ENCODE peak calls at places on chromosome 4, in seven cellular contexts. One of them, this sample, is unnamed.

GRCh38 chr4:69910016-69910782 is 20.7 kb upstream of the CSN1S1 start:
- DNase-seq in endothelial cell: no peak
- DNase-seq in kidney tubule cell: no peak
- DNase-seq in germinal center: no peak
- DNase-seq in stimulated activated CD4-positive, alpha-beta T cell treated with anti-CD3 and anti-CD28 coated beads, Interleukin-2, amount 100 ng/mL, for 24 hours: no peak
- DNase-seq in dorsolateral prefrontal cortex: no peak
- DNase-seq in stimulated activated CD8-positive, alpha-beta memory T cell treated with anti-CD3 and anti-CD28 coated beads, Interleukin-15, amount 100 ng/mL, for 24 hours: no peak
- DNase-seq in this sample: no peak

GRCh38 chr4:147174561-147174960 is 228.9 kb upstream of the TTC29 start:
- DNase-seq in stimulated activated CD8-positive, alpha-beta memory T cell treated with anti-CD3 and anti-CD28 coated beads, Interleukin-15, amount 100 ng/mL, for 24 hours: no peak
- DNase-seq in kidney tubule cell: no peak
- DNase-seq in dorsolateral prefrontal cortex: no peak
- DNase-seq in endothelial cell: no peak
- DNase-seq in stimulated activated CD4-positive, alpha-beta T cell treated with anti-CD3 and anti-CD28 coated beads, Interleukin-2, amount 100 ng/mL, for 24 hours: no peak
- DNase-seq in germinal center: no peak
- DNase-seq in this sample: no peak

GRCh38 chr4:127975121-127975770 is 10.0 kb downstream of the ABHD18 start:
- DNase-seq in kidney tubule cell: peak
- DNase-seq in dorsolateral prefrontal cortex: no peak
- DNase-seq in stimulated activated CD8-positive, alpha-beta memory T cell treated with anti-CD3 and anti-CD28 coated beads, Interleukin-15, amount 100 ng/mL, for 24 hours: no peak
- DNase-seq in germinal center: no peak
- DNase-seq in endothelial cell: no peak
- DNase-seq in stimulated activated CD4-positive, alpha-beta T cell treated with anti-CD3 and anti-CD28 coated beads, Interleukin-2, amount 100 ng/mL, for 24 hours: no peak
- DNase-seq in this sample: no peak

GRCh38 chr4:7647932-7648812 is 213.4 kb upstream of the PSAPL1 start:
- DNase-seq in endothelial cell: no peak
- DNase-seq in dorsolateral prefrontal cortex: no peak
- DNase-seq in kidney tubule cell: peak
- DNase-seq in stimulated activated CD4-positive, alpha-beta T cell treated with anti-CD3 and anti-CD28 coated beads, Interleukin-2, amount 100 ng/mL, for 24 hours: no peak
- DNase-seq in stimulated activated CD8-positive, alpha-beta memory T cell treated with anti-CD3 and anti-CD28 coated beads, Interleukin-15, amount 100 ng/mL, for 24 hours: no peak
- DNase-seq in germinal center: no peak
- DNase-seq in this sample: no peak

GRCh38 chr4:61079976-61080375 is 120.2 kb upstream of the ADGRL3 start:
- DNase-seq in germinal center: no peak
- DNase-seq in endothelial cell: no peak
- DNase-seq in stimulated activated CD8-positive, alpha-beta memory T cell treated with anti-CD3 and anti-CD28 coated beads, Interleukin-15, amount 100 ng/mL, for 24 hours: no peak
- DNase-seq in stimulated activated CD4-positive, alpha-beta T cell treated with anti-CD3 and anti-CD28 coated beads, Interleukin-2, amount 100 ng/mL, for 24 hours: no peak
- DNase-seq in kidney tubule cell: no peak
- DNase-seq in dorsolateral prefrontal cortex: no peak
- DNase-seq in this sample: no peak

GRCh38 chr4:145075742-145076472 is 22.1 kb downstream of the ANAPC10 start:
- DNase-seq in endothelial cell: no peak
- DNase-seq in dorsolateral prefrontal cortex: no peak
- DNase-seq in stimulated activated CD4-positive, alpha-beta T cell treated with anti-CD3 and anti-CD28 coated beads, Interleukin-2, amount 100 ng/mL, for 24 hours: no peak
- DNase-seq in stimulated activated CD8-positive, alpha-beta memory T cell treated with anti-CD3 and anti-CD28 coated beads, Interleukin-15, amount 100 ng/mL, for 24 hours: no peak
- DNase-seq in germinal center: no peak
- DNase-seq in kidney tubule cell: no peak
- DNase-seq in this sample: no peak

GRCh38 chr4:39855909-39856512 is 121.7 kb downstream of the PDS5A start:
- DNase-seq in germinal center: no peak
- DNase-seq in dorsolateral prefrontal cortex: no peak
- DNase-seq in stimulated activated CD4-positive, alpha-beta T cell treated with anti-CD3 and anti-CD28 coated beads, Interleukin-2, amount 100 ng/mL, for 24 hours: no peak
- DNase-seq in stimulated activated CD8-positive, alpha-beta memory T cell treated with anti-CD3 and anti-CD28 coated beads, Interleukin-15, amount 100 ng/mL, for 24 hours: no peak
- DNase-seq in endothelial cell: no peak
- DNase-seq in kidney tubule cell: peak
- DNase-seq in this sample: no peak

GRCh38 chr4:107665001-107665400 is 55.0 kb downstream of the PAPSS1 start:
- DNase-seq in stimulated activated CD8-positive, alpha-beta memory T cell treated with anti-CD3 and anti-CD28 coated beads, Interleukin-15, amount 100 ng/mL, for 24 hours: no peak
- DNase-seq in endothelial cell: no peak
- DNase-seq in stimulated activated CD4-positive, alpha-beta T cell treated with anti-CD3 and anti-CD28 coated beads, Interleukin-2, amount 100 ng/mL, for 24 hours: no peak
- DNase-seq in kidney tubule cell: no peak
- DNase-seq in dorsolateral prefrontal cortex: no peak
- DNase-seq in germinal center: no peak
- DNase-seq in this sample: no peak

GRCh38 chr4:121764702-121765367 is at the start of gene SMIM43:
- DNase-seq in stimulated activated CD4-positive, alpha-beta T cell treated with anti-CD3 and anti-CD28 coated beads, Interleukin-2, amount 100 ng/mL, for 24 hours: no peak
- DNase-seq in dorsolateral prefrontal cortex: peak
- DNase-seq in kidney tubule cell: peak
- DNase-seq in germinal center: no peak
- DNase-seq in stimulated activated CD8-positive, alpha-beta memory T cell treated with anti-CD3 and anti-CD28 coated beads, Interleukin-15, amount 100 ng/mL, for 24 hours: no peak
- DNase-seq in endothelial cell: peak
- DNase-seq in this sample: peak

GRCh38 chr4:29213020-29213419 is 1507.1 kb upstream of the PCDH7 start:
- DNase-seq in stimulated activated CD4-positive, alpha-beta T cell treated with anti-CD3 and anti-CD28 coated beads, Interleukin-2, amount 100 ng/mL, for 24 hours: no peak
- DNase-seq in germinal center: no peak
- DNase-seq in stimulated activated CD8-positive, alpha-beta memory T cell treated with anti-CD3 and anti-CD28 coated beads, Interleukin-15, amount 100 ng/mL, for 24 hours: no peak
- DNase-seq in kidney tubule cell: no peak
- DNase-seq in endothelial cell: no peak
- DNase-seq in dorsolateral prefrontal cortex: no peak
- DNase-seq in this sample: no peak

GRCh38 chr4:88059781-88060180 is 52.3 kb downstream of the PKD2 start:
- DNase-seq in dorsolateral prefrontal cortex: no peak
- DNase-seq in kidney tubule cell: no peak
- DNase-seq in germinal center: no peak
- DNase-seq in stimulated activated CD4-positive, alpha-beta T cell treated with anti-CD3 and anti-CD28 coated beads, Interleukin-2, amount 100 ng/mL, for 24 hours: no peak
- DNase-seq in stimulated activated CD8-positive, alpha-beta memory T cell treated with anti-CD3 and anti-CD28 coated beads, Interleukin-15, amount 100 ng/mL, for 24 hours: no peak
- DNase-seq in endothelial cell: peak
- DNase-seq in this sample: no peak

GRCh38 chr4:88653371-88653946 is 44.2 kb downstream of the NAP1L5 start:
- DNase-seq in dorsolateral prefrontal cortex: no peak
- DNase-seq in stimulated activated CD8-positive, alpha-beta memory T cell treated with anti-CD3 and anti-CD28 coated beads, Interleukin-15, amount 100 ng/mL, for 24 hours: no peak
- DNase-seq in kidney tubule cell: no peak
- DNase-seq in stimulated activated CD4-positive, alpha-beta T cell treated with anti-CD3 and anti-CD28 coated beads, Interleukin-2, amount 100 ng/mL, for 24 hours: no peak
- DNase-seq in germinal center: no peak
- DNase-seq in endothelial cell: no peak
- DNase-seq in this sample: no peak

GRCh38 chr4:95141376-95141775 is 383.6 kb downstream of the BMPR1B start:
- DNase-seq in germinal center: no peak
- DNase-seq in dorsolateral prefrontal cortex: no peak
- DNase-seq in stimulated activated CD4-positive, alpha-beta T cell treated with anti-CD3 and anti-CD28 coated beads, Interleukin-2, amount 100 ng/mL, for 24 hours: no peak
- DNase-seq in stimulated activated CD8-positive, alpha-beta memory T cell treated with anti-CD3 and anti-CD28 coated beads, Interleukin-15, amount 100 ng/mL, for 24 hours: no peak
- DNase-seq in kidney tubule cell: peak
- DNase-seq in endothelial cell: no peak
- DNase-seq in this sample: no peak

GRCh38 chr4:181261279-181261678 is 981.9 kb upstream of the TENM3 start:
- DNase-seq in germinal center: no peak
- DNase-seq in stimulated activated CD4-positive, alpha-beta T cell treated with anti-CD3 and anti-CD28 coated beads, Interleukin-2, amount 100 ng/mL, for 24 hours: no peak
- DNase-seq in endothelial cell: peak
- DNase-seq in kidney tubule cell: no peak
- DNase-seq in stimulated activated CD8-positive, alpha-beta memory T cell treated with anti-CD3 and anti-CD28 coated beads, Interleukin-15, amount 100 ng/mL, for 24 hours: no peak
- DNase-seq in dorsolateral prefrontal cortex: no peak
- DNase-seq in this sample: no peak

GRCh38 chr4:24570574-24571236 is 13.6 kb downstream of the DHX15 start:
- DNase-seq in stimulated activated CD4-positive, alpha-beta T cell treated with anti-CD3 and anti-CD28 coated beads, Interleukin-2, amount 100 ng/mL, for 24 hours: no peak
- DNase-seq in kidney tubule cell: no peak
- DNase-seq in germinal center: no peak
- DNase-seq in stimulated activated CD8-positive, alpha-beta memory T cell treated with anti-CD3 and anti-CD28 coated beads, Interleukin-15, amount 100 ng/mL, for 24 hours: no peak
- DNase-seq in endothelial cell: no peak
- DNase-seq in dorsolateral prefrontal cortex: no peak
- DNase-seq in this sample: no peak

GRCh38 chr4:47926667-47927258 is 12.4 kb upstream of the NFXL1 start:
- DNase-seq in stimulated activated CD8-positive, alpha-beta memory T cell treated with anti-CD3 and anti-CD28 coated beads, Interleukin-15, amount 100 ng/mL, for 24 hours: no peak
- DNase-seq in stimulated activated CD4-positive, alpha-beta T cell treated with anti-CD3 and anti-CD28 coated beads, Interleukin-2, amount 100 ng/mL, for 24 hours: peak
- DNase-seq in dorsolateral prefrontal cortex: peak
- DNase-seq in kidney tubule cell: peak
- DNase-seq in endothelial cell: peak
- DNase-seq in germinal center: peak
- DNase-seq in this sample: no peak

This sample was measured in SJSA1.